ENCODE peak calls at places on chromosome 3, in four cellular contexts. S is GM04504; N is effector CD4-positive, alpha-beta T cell; R is kidney tubule cell. P is an unnamed sample.

GRCh38 chr3:67648701-67649100 is 5.7 kb downstream of the SUCLG2 start:
- DNase-seq in R (peak), N (no peak), S (no peak), P (no peak)

GRCh38 chr3:105431171-105431570 is 64.5 kb downstream of the ALCAM start:
- DNase-seq in R (peak), S (no peak), N (no peak), P (no peak)

GRCh38 chr3:181210275-181210674 is 220.7 kb upstream of the DNAJC19 start:
- DNase-seq in S (no peak), R (peak), N (no peak), P (no peak)

GRCh38 chr3:280691-281090 is 84.1 kb downstream of the CHL1 start:
- DNase-seq in N (no peak), S (no peak), R (peak), P (no peak)

GRCh38 chr3:72004749-72005292 is 219.9 kb upstream of the PROK2 start:
- DNase-seq in N (no peak), R (peak), S (no peak), P (peak)

GRCh38 chr3:179015551-179016020 is 56.0 kb downstream of the ZMAT3 start:
- DNase-seq in N (peak), R (peak), S (peak), P (peak)

GRCh38 chr3:49217688-49218470 is 46.5 kb downstream of the KLHDC8B start:
- DNase-seq in R (no peak), S (no peak), N (no peak), P (no peak)

GRCh38 chr3:29527251-29527650 is 246.4 kb downstream of the RBMS3 start:
- DNase-seq in N (no peak), S (no peak), R (no peak), P (no peak)

GRCh38 chr3:191592105-191592504 is 131.1 kb downstream of the PYDC2 start:
- DNase-seq in R (no peak), S (no peak), N (no peak), P (no peak)

GRCh38 chr3:115982121-115982520 is 358.8 kb downstream of the GAP43 start:
- DNase-seq in S (no peak), R (no peak), N (no peak), P (no peak)

GRCh38 chr3:4426782-4427344 is 40.2 kb downstream of the SUMF1 start:
- DNase-seq in N (no peak), S (peak), R (peak), P (peak)

GRCh38 chr3:106963446-106963845 is 413.8 kb upstream of the CCDC54 start:
- DNase-seq in S (no peak), N (no peak), R (no peak), P (peak)

GRCh38 chr3:155335955-155336354 is 42.5 kb upstream of the STRIT1 start:
- DNase-seq in R (no peak), S (no peak), N (no peak), P (no peak)

GRCh38 chr3:71444861-71445259 is 138.7 kb downstream of the FOXP1 start:
- DNase-seq in N (no peak), S (no peak), R (no peak), P (no peak)

GRCh38 chr3:134630506-134630905 is 20.3 kb downstream of the KY start:
- DNase-seq in N (no peak), S (no peak), R (peak), P (no peak)

GRCh38 chr3:85567074-85567676 is 608.4 kb downstream of the CADM2 start:
- DNase-seq in S (no peak), N (no peak), R (peak), P (peak)

GRCh38 chr3:58341376-58341775 is 8.7 kb downstream of the PXK start:
- DNase-seq in R (no peak), S (no peak), N (no peak), P (no peak)

GRCh38 chr3:194121881-194122280 is 14.1 kb upstream of the HES1 start:
- DNase-seq in R (peak), S (no peak), N (no peak), P (peak)

GRCh38 chr3:42263354-42264346 is 2.3 kb downstream of the CCK start:
- DNase-seq in R (peak), S (no peak), N (no peak), P (no peak)

GRCh38 chr3:119580148-119580760 is 962 bp downstream of the ADPRH start:
- DNase-seq in N (no peak), R (no peak), S (no peak), P (peak)

GRCh38 chr3:189685854-189686253 is 54.7 kb downstream of the TP63 start:
- DNase-seq in N (no peak), R (peak), S (peak), P (peak)

GRCh38 chr3:186618318-186618938 is 5.6 kb downstream of the AHSG start:
- DNase-seq in N (no peak), R (peak), S (no peak), P (peak)

GRCh38 chr3:184031187-184031792 is at the start of gene HTR3D:
- DNase-seq in R (peak), S (no peak), N (no peak), P (peak)

P was measured in kidney glomerular epithelial cell.